ENCODE peak calls at places on chromosomes 5 and 9, in seven cellular contexts. E is stimulated activated CD4-positive, alpha-beta T cell treated with anti-CD3 and anti-CD28 coated beads, Interleukin-1b, Interleukin-23, amount 100 ng/mL, for 4 hours; Z is nucleus accumbens; M is chondrocyte; F is dermis blood vessel endothelial cell; G is AG04450; J is activated T-cell treated with anti-CD3 and anti-CD28 coated beads, Interleukin-2, amount 50 U/mL, for 72 hours. S is an unnamed sample.
A peak's percentile ranks its signal among the peaks of the same experiment; 100 is the strongest.

GRCh38 chr9:12790883-12791282 is 16.1 kb downstream of the LURAP1L start:
- DNase-seq in E (no peak), Z (no peak), M (no peak), F (no peak), G (no peak), J (no peak), S (no peak)

GRCh38 chr5:81949479-81949878 is 22.3 kb upstream of the ATG10 start:
- DNase-seq in E (no peak), Z (no peak), M (no peak), F (no peak), G (no peak), J (no peak), S (no peak)

GRCh38 chr5:36728697-36729543 is 122.5 kb downstream of the SLC1A3 start:
- DNase-seq in E (no peak), Z (no peak), M (no peak), F (peak; percentile 81), G (peak; percentile 41), J (peak; percentile 4), S (no peak)

GRCh38 chr9:20853866-20854265 is 169.8 kb downstream of the FOCAD start:
- DNase-seq in E (no peak), Z (no peak), M (no peak), F (peak; percentile 37), G (no peak), J (no peak), S (no peak)

GRCh38 chr5:170450041-170450660 is 53.7 kb upstream of the KCNIP1 start:
- DNase-seq in E (no peak), Z (no peak), M (no peak), F (no peak), G (no peak), J (no peak), S (no peak)

GRCh38 chr5:178149199-178149932 is 4.3 kb downstream of the NHP2 start:
- DNase-seq in E (no peak), Z (no peak), M (no peak), F (no peak), G (no peak), J (no peak), S (no peak)

GRCh38 chr5:157914389-157914788 is 55.4 kb upstream of the CLINT1 start:
- DNase-seq in E (no peak), Z (no peak), M (no peak), F (no peak), G (no peak), J (no peak), S (no peak)

GRCh38 chr5:140977003-140977402 is 10.7 kb downstream of the PCDHAC2 start:
- DNase-seq in E (no peak), Z (no peak), M (no peak), F (no peak), G (no peak), J (no peak), S (no peak)

GRCh38 chr5:173963107-173963506 is 25.9 kb upstream of the C5orf47 start:
- DNase-seq in E (no peak), Z (no peak), M (no peak), F (no peak), G (peak; percentile 52), J (no peak), S (no peak)

GRCh38 chr9:35813434-35814105 is 1.3 kb downstream of the HINT2 start:
- DNase-seq in E (no peak), Z (no peak), M (peak; percentile 39), F (peak; percentile 66), G (no peak), J (no peak), S (no peak)

GRCh38 chr5:135087950-135088349 is 53.9 kb upstream of the PITX1 start:
- DNase-seq in E (no peak), Z (no peak), M (no peak), F (no peak), G (no peak), J (no peak), S (no peak)

GRCh38 chr9:114259800-114260523 is 62.9 kb upstream of the ORM1 start:
- DNase-seq in E (no peak), Z (no peak), M (no peak), F (no peak), G (no peak), J (no peak), S (no peak)

GRCh38 chr5:135827965-135828792 is 6.3 kb upstream of the SLC25A48 start:
- DNase-seq in E (no peak), Z (no peak), M (no peak), F (no peak), G (no peak), J (no peak), S (no peak)

GRCh38 chr9:36901528-36901927 is 132.5 kb downstream of the PAX5 start:
- DNase-seq in E (no peak), Z (no peak), M (no peak), F (no peak), G (no peak), J (no peak), S (no peak)

GRCh38 chr5:171418316-171418981 is 998 bp upstream of the FGF18 start:
- DNase-seq in E (peak; percentile 47), Z (peak; percentile 58), M (no peak), F (peak; percentile 86), G (peak; percentile 72), J (peak; percentile 71), S (no peak)

GRCh38 chr5:179805529-179806249 is 977 bp downstream of the MGAT4B start:
- DNase-seq in E (no peak), Z (no peak), M (no peak), F (peak; percentile 53), G (no peak), J (peak; percentile 51), S (no peak)

GRCh38 chr9:6938447-6938846 is 180.7 kb downstream of the KDM4C start:
- DNase-seq in E (no peak), Z (no peak), M (no peak), F (no peak), G (peak; percentile 91), J (no peak), S (peak; percentile 53)

GRCh38 chr5:143311428-143311827 is 92.1 kb downstream of the NR3C1 start:
- DNase-seq in E (no peak), Z (no peak), M (no peak), F (peak; percentile 79), G (peak; percentile 38), J (no peak), S (no peak)

GRCh38 chr9:114028646-114029045 is 49.5 kb downstream of the AMBP start:
- DNase-seq in E (no peak), Z (no peak), M (no peak), F (no peak), G (no peak), J (no peak), S (no peak)

GRCh38 chr9:74940600-74940999 is 12.1 kb downstream of the C9orf40 start:
- DNase-seq in E (no peak), Z (no peak), M (no peak), F (peak; percentile 31), G (no peak), J (no peak), S (no peak)